ENCODE peak calls at places on chromosomes 16 and 17, in five cellular contexts. One of them, this sample, is unnamed. For H4K20me1, the result is how much of the 10 kb centered on the place peaks cover.

GRCh38 chr16:17345043-17345442 is 125.7 kb downstream of the XYLT1 start:
- DNase-seq in SK-N-SH: no peak
- DNase-seq in K562: no peak
- DNase-seq in neural progenitor cell: no peak
- DNase-seq in hepatocyte: no peak
- DNase-seq in this sample: no peak

GRCh38 chr17:237406-237955 is 56.0 kb upstream of the DOC2B start:
- DNase-seq in SK-N-SH: no peak
- DNase-seq in K562: no peak
- DNase-seq in neural progenitor cell: peak
- DNase-seq in hepatocyte: no peak
- DNase-seq in this sample: no peak

GRCh38 chr17:1398028-1398427 is 2.0 kb downstream of the YWHAE start:
- DNase-seq in SK-N-SH: no peak
- DNase-seq in K562: no peak
- DNase-seq in neural progenitor cell: no peak
- DNase-seq in hepatocyte: no peak
- DNase-seq in this sample: no peak

GRCh38 chr17:7830616-7831015 is 3.4 kb upstream of the KDM6B start:
- DNase-seq in SK-N-SH: no peak
- DNase-seq in K562: no peak
- DNase-seq in neural progenitor cell: no peak
- DNase-seq in hepatocyte: peak
- DNase-seq in this sample: no peak

GRCh38 chr16:54062361-54063346 is 223.9 kb downstream of the IRX3 start:
- DNase-seq in SK-N-SH: no peak
- DNase-seq in K562: no peak
- DNase-seq in neural progenitor cell: peak
- DNase-seq in hepatocyte: no peak
- DNase-seq in this sample: no peak

GRCh38 chr17:49846938-49847712 is 744 bp downstream of the TAC4 start:
- DNase-seq in SK-N-SH: no peak
- DNase-seq in K562: no peak
- DNase-seq in neural progenitor cell: no peak
- DNase-seq in hepatocyte: no peak
- DNase-seq in this sample: no peak

GRCh38 chr16:77812856-77813523 is 24.6 kb downstream of the VAT1L start:
- DNase-seq in SK-N-SH: no peak
- DNase-seq in K562: no peak
- DNase-seq in neural progenitor cell: no peak
- DNase-seq in hepatocyte: no peak
- DNase-seq in this sample: no peak

GRCh38 chr17:49101054-49101534 is 31.5 kb upstream of the B4GALNT2 start:
- DNase-seq in SK-N-SH: no peak
- DNase-seq in K562: no peak
- DNase-seq in neural progenitor cell: no peak
- DNase-seq in hepatocyte: peak
- DNase-seq in this sample: no peak

GRCh38 chr16:73846292-73846849 is 450.2 kb upstream of the PSMD7 start:
- DNase-seq in SK-N-SH: peak
- DNase-seq in K562: no peak
- DNase-seq in neural progenitor cell: peak
- DNase-seq in hepatocyte: no peak
- DNase-seq in this sample: no peak

GRCh38 chr16:71894229-71894920 is 956 bp upstream of the IST1 start:
- DNase-seq in SK-N-SH: peak
- DNase-seq in K562: no peak
- DNase-seq in neural progenitor cell: peak
- DNase-seq in hepatocyte: peak
- DNase-seq in this sample: peak

GRCh38 chr17:79809530-79810137 is 12.8 kb upstream of the CBX8 start:
- DNase-seq in SK-N-SH: peak
- DNase-seq in K562: no peak
- DNase-seq in neural progenitor cell: peak
- DNase-seq in hepatocyte: no peak
- DNase-seq in this sample: no peak

GRCh38 chr16:50635505-50636392 is 45.4 kb downstream of the SNX20 start:
- DNase-seq in SK-N-SH: peak
- DNase-seq in K562: peak
- DNase-seq in neural progenitor cell: no peak
- DNase-seq in hepatocyte: no peak
- DNase-seq in this sample: no peak

DNA sequence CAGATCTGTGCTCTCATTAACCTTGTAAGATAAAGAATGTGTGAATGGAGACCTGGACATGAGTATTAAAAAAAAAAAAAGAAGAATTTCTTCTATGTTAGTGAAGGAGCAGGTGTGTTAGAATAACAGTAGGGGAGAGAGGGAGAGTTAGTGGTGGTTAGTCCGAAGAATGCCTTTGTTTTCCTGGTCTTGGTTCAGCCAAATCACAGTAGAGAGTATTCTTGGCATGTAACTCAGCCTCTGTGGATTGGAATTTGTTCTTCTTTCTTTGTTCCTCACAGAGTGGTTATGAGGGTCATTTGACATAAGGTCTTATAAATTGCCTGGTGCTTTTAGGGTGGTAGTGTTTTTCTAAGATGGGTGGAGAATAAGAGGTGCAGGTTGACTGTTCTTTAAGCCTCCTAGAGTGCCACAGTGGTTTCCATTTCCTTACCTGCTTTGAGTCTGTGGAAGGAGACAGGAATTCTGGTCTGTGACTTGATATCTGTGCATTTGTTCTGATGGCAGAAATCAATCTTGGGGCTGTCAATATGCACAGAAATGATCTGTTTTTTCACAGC is 17.6 kb downstream of the NUP93 start:
- DNase-seq in SK-N-SH: no peak
- DNase-seq in K562: no peak
- DNase-seq in neural progenitor cell: peak
- DNase-seq in hepatocyte: no peak
- DNase-seq in this sample: no peak
- H4K20me1 ChIP-seq in SK-N-SH: under half
- H4K20me1 ChIP-seq in K562: under half
- H4K20me1 ChIP-seq in neural progenitor cell: half or more
- H4K20me1 ChIP-seq in hepatocyte: under half
- H4K20me1 ChIP-seq in this sample: under half

GRCh38 chr16:8950580-8951077 is 13.1 kb downstream of the USP7 start:
- DNase-seq in SK-N-SH: no peak
- DNase-seq in K562: no peak
- DNase-seq in neural progenitor cell: no peak
- DNase-seq in hepatocyte: no peak
- DNase-seq in this sample: no peak
- H2AFZ ChIP-seq in SK-N-SH: no peak
- H2AFZ ChIP-seq in K562: no peak
- H2AFZ ChIP-seq in neural progenitor cell: no peak
- H2AFZ ChIP-seq in hepatocyte: no peak
- H2AFZ ChIP-seq in this sample: no peak

GRCh38 chr16:23876256-23876896 is 40.6 kb downstream of the PRKCB start:
- DNase-seq in SK-N-SH: no peak
- DNase-seq in K562: no peak
- DNase-seq in neural progenitor cell: no peak
- DNase-seq in hepatocyte: no peak
- DNase-seq in this sample: no peak

GRCh38 chr16:23877107-23878070 is 41.6 kb downstream of the PRKCB start:
- DNase-seq in SK-N-SH: no peak
- DNase-seq in K562: no peak
- DNase-seq in neural progenitor cell: no peak
- DNase-seq in hepatocyte: no peak
- DNase-seq in this sample: no peak

GRCh38 chr16:23871924-23872323 is 36.1 kb downstream of the PRKCB start:
- DNase-seq in SK-N-SH: no peak
- DNase-seq in K562: no peak
- DNase-seq in neural progenitor cell: no peak
- DNase-seq in hepatocyte: no peak
- DNase-seq in this sample: no peak

GRCh38 chr16:23879735-23880373 is 44.1 kb downstream of the PRKCB start:
- DNase-seq in SK-N-SH: no peak
- DNase-seq in K562: no peak
- DNase-seq in neural progenitor cell: no peak
- DNase-seq in hepatocyte: no peak
- DNase-seq in this sample: no peak

DNA sequence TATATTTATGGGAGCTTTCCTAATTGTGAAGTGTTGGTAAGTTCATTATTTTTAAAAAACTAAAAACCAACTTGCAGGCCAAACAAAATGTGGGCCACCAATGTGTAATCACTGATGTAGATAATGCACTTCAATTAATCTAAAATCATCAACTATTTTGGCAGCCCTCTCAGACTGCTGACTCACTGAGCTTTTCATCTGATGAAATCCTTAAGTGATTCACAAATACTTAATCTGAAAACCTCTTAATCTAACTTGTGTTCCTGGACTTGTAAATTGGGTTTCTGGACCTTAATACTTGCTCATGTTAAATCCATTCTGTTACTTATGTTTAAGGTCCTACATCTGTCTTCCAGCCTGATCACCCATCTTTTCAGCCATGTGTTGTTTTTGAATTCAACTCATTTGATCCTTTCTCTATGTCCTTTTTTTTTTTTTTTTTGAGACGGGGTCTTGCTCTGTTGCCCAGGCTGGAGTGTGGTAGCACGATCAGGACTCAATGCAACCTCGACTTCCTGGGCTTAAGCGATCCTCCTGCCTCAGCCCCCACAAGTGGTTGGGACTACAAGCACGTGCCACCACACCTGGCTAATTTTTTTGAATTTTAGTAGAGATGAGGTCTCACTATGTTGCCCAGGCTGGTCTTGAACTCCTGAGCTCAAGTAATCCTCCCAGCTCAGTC is 39.0 kb downstream of the PRKCB start:
- DNase-seq in SK-N-SH: no peak
- DNase-seq in K562: no peak
- DNase-seq in neural progenitor cell: no peak
- DNase-seq in hepatocyte: no peak
- DNase-seq in this sample: no peak
- H4K20me1 ChIP-seq in SK-N-SH: under half
- H4K20me1 ChIP-seq in K562: under half
- H4K20me1 ChIP-seq in neural progenitor cell: under half
- H4K20me1 ChIP-seq in hepatocyte: under half
- H4K20me1 ChIP-seq in this sample: under half

GRCh38 chr16:64011650-64012049 is 1110.2 kb downstream of the CDH11 start:
- DNase-seq in SK-N-SH: no peak
- DNase-seq in K562: no peak
- DNase-seq in neural progenitor cell: no peak
- DNase-seq in hepatocyte: no peak
- DNase-seq in this sample: no peak
- H2AFZ ChIP-seq in SK-N-SH: peak
- H2AFZ ChIP-seq in K562: no peak
- H2AFZ ChIP-seq in neural progenitor cell: peak
- H2AFZ ChIP-seq in hepatocyte: no peak
- H2AFZ ChIP-seq in this sample: no peak

GRCh38 chr17:78163881-78164747 is 4.3 kb upstream of the SYNGR2 start:
- DNase-seq in SK-N-SH: peak
- DNase-seq in K562: no peak
- DNase-seq in neural progenitor cell: no peak
- DNase-seq in hepatocyte: no peak
- DNase-seq in this sample: no peak
- H4K20me1 ChIP-seq in SK-N-SH: under half
- H4K20me1 ChIP-seq in K562: under half
- H4K20me1 ChIP-seq in neural progenitor cell: under half
- H4K20me1 ChIP-seq in hepatocyte: under half
- H4K20me1 ChIP-seq in this sample: under half

GRCh38 chr16:14011846-14012245 is 59.3 kb upstream of the MRTFB start:
- DNase-seq in SK-N-SH: no peak
- DNase-seq in K562: no peak
- DNase-seq in neural progenitor cell: no peak
- DNase-seq in hepatocyte: no peak
- DNase-seq in this sample: no peak

GRCh38 chr16:14014284-14014625 is 56.9 kb upstream of the MRTFB start:
- DNase-seq in SK-N-SH: no peak
- DNase-seq in K562: no peak
- DNase-seq in neural progenitor cell: no peak
- DNase-seq in hepatocyte: no peak
- DNase-seq in this sample: no peak

GRCh38 chr16:14013571-14014283 is 57.4 kb upstream of the MRTFB start:
- DNase-seq in SK-N-SH: peak
- DNase-seq in K562: no peak
- DNase-seq in neural progenitor cell: no peak
- DNase-seq in hepatocyte: peak
- DNase-seq in this sample: no peak

GRCh38 chr16:14015017-14015416 is 56.1 kb upstream of the MRTFB start:
- DNase-seq in SK-N-SH: no peak
- DNase-seq in K562: no peak
- DNase-seq in neural progenitor cell: no peak
- DNase-seq in hepatocyte: no peak
- DNase-seq in this sample: no peak

GRCh38 chr16:14013145-14013570 is 58.0 kb upstream of the MRTFB start:
- DNase-seq in SK-N-SH: no peak
- DNase-seq in K562: no peak
- DNase-seq in neural progenitor cell: no peak
- DNase-seq in hepatocyte: no peak
- DNase-seq in this sample: no peak
- H2AFZ ChIP-seq in SK-N-SH: no peak
- H2AFZ ChIP-seq in K562: no peak
- H2AFZ ChIP-seq in neural progenitor cell: no peak
- H2AFZ ChIP-seq in hepatocyte: no peak
- H2AFZ ChIP-seq in this sample: no peak

DNA sequence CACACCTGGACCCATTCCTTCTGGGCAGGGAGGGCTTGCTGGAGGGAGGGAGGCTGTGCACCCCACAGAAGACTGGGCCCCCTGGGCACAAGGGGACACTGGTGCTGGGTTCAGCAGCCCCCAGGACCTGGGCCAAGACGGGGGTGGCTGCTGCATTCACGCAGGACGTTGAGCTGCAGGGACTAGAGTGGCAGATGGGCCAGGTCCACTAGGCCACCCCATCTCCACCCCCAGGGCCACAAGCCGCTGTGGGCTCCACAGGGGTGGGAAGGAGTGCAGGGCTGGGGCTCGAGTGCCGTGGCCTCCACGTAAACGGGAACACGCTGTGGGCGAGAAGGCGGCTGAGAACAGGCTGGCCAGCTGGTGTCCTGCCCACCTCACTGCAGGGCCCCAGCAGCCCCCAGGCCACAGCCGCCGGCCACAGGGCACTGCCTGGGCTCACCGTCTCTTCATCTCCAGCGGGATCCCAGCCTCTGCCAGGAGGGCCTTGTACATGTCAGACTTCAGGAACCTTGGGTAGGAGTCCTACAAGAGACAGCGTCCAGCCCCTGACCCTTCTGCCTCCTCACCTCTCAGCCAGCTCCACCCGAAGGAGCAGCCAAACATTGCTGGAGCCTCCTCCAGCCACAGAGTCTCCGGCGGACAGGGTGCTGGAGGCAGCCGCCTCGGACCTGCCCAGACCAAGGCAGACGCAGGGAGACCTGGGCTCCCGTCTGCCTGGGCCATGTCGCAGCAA is 6.5 kb downstream of the RGS11 start:
- DNase-seq in SK-N-SH: no peak
- DNase-seq in K562: no peak
- DNase-seq in neural progenitor cell: no peak
- DNase-seq in hepatocyte: no peak
- DNase-seq in this sample: no peak
- H4K20me1 ChIP-seq in SK-N-SH: under half
- H4K20me1 ChIP-seq in K562: under half
- H4K20me1 ChIP-seq in neural progenitor cell: under half
- H4K20me1 ChIP-seq in hepatocyte: under half
- H4K20me1 ChIP-seq in this sample: under half

This sample was measured in MM.1S.